ENCODE peak calls at places on chromosome 7, in ten cellular contexts. W is colonic mucosa; B is mesendoderm; U is SJSA1; A is heart left ventricle; D is astrocyte; C is aorta; X is cardiac muscle cell; V is CD4-positive, alpha-beta memory T cell; M is spleen. P is an unnamed sample. For H3K4me1, the result is how much of the 10 kb centered on the place peaks cover.

GRCh38 chr7:112448891-112449290 is 1.4 kb upstream of the IFRD1 start:
- DNase-seq in C (no peak), B (no peak), A (no peak), D (no peak), U (peak), X (no peak), V (no peak), W (peak), M (no peak), P (no peak)

GRCh38 chr7:41886906-41887311 is 184.0 kb upstream of the INHBA start:
- DNase-seq in C (peak), M (no peak), A (peak), B (peak), V (no peak), D (peak), U (peak), W (peak), X (no peak), P (no peak)

GRCh38 chr7:157517782-157518513 is 181.1 kb downstream of the DNAJB6 start:
- DNase-seq in B (no peak), X (no peak), V (no peak), D (no peak), M (peak), W (no peak), U (no peak), C (no peak), A (no peak), P (no peak)

GRCh38 chr7:132065193-132065972 is 509.0 kb upstream of the PODXL start:
- DNase-seq in D (peak), A (peak), U (peak), X (no peak), B (peak), C (peak), M (no peak), V (no peak), W (peak), P (no peak)

GRCh38 chr7:107922891-107923290 is 31.9 kb downstream of the DLD start:
- DNase-seq in C (no peak), V (no peak), B (no peak), M (no peak), W (no peak), U (no peak), D (no peak), A (no peak), X (no peak), P (no peak)

GRCh38 chr7:13457790-13458189 is 531.7 kb downstream of the ETV1 start:
- DNase-seq in A (no peak), B (no peak), W (no peak), U (no peak), V (no peak), C (no peak), X (no peak), M (no peak), D (no peak), P (no peak)

GRCh38 chr7:25860206-25860881 is 291.7 kb upstream of the NFE2L3 start:
- DNase-seq in X (no peak), U (no peak), C (no peak), W (no peak), V (no peak), A (no peak), M (no peak), D (no peak), B (peak), P (no peak)

GRCh38 chr7:158586499-158587191 is 978 bp downstream of the PTPRN2 start:
- DNase-seq in V (no peak), D (no peak), W (no peak), U (no peak), C (no peak), M (peak), X (no peak), B (no peak), A (no peak), P (no peak)

DNA sequence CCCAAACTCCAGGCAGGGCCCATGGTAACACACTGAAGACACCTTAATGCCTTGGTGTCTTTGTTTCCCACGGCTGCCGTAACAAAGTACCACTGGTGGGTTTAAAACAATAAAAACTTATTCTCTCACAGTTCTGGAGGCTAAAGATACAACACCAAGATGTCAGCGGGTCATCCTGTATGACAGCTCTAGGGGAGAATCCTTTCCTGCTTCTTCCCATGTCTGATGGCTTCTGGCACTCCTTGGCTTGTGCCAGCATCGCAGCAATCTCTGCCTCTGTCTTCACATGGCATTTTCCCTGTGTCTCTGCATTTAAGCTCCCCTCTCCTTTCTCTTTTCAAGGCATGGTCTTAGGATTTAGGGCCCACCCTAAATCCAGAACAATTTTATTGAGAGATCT is 33.1 kb downstream of the PRSS2 start:
- DNase-seq in D (no peak), M (no peak), B (no peak), C (no peak), X (no peak), V (no peak), A (no peak), W (no peak), U (no peak), P (no peak)
- H3K4me3 ChIP-seq in D (no peak), M (no peak), B (no peak), C (no peak), X (no peak), V (peak), A (no peak), W (no peak), U (no peak), P (peak)

GRCh38 chr7:24826662-24827020 is 69.4 kb upstream of the GSDME start:
- DNase-seq in A (no peak), V (peak), W (no peak), X (no peak), D (peak), U (no peak), M (no peak), C (no peak), B (no peak), P (no peak)
- H3K4me1 ChIP-seq in A (under half), V (half or more), W (under half), X (half or more), D (half or more), U (half or more), M (under half), C (under half), B (under half), P (under half)

GRCh38 chr7:101564778-101565211 is 64.3 kb downstream of the MYL10 start:
- DNase-seq in X (peak), V (no peak), B (peak), D (no peak), M (no peak), C (no peak), W (peak), A (no peak), U (no peak), P (no peak)

GRCh38 chr7:101563198-101563901 is 65.7 kb downstream of the MYL10 start:
- DNase-seq in X (no peak), U (no peak), W (no peak), M (no peak), V (no peak), B (no peak), D (no peak), A (no peak), C (no peak), P (no peak)

GRCh38 chr7:101563933-101564777 is 64.9 kb downstream of the MYL10 start:
- DNase-seq in C (no peak), V (no peak), U (no peak), M (no peak), D (no peak), X (no peak), W (no peak), A (no peak), B (peak), P (no peak)

GRCh38 chr7:101565601-101566209 is 63.4 kb downstream of the MYL10 start:
- DNase-seq in X (no peak), C (no peak), M (no peak), A (no peak), D (no peak), V (no peak), U (no peak), B (no peak), W (no peak), P (no peak)

GRCh38 chr7:101567231-101567630 is 61.9 kb downstream of the MYL10 start:
- DNase-seq in W (no peak), V (no peak), C (no peak), X (no peak), D (no peak), M (no peak), B (no peak), U (no peak), A (no peak), P (no peak)
- H3K4me3 ChIP-seq in W (no peak), V (no peak), C (no peak), X (no peak), D (no peak), M (no peak), B (no peak), U (no peak), A (no peak), P (no peak)

GRCh38 chr7:146235210-146235609 is 118.6 kb downstream of the CNTNAP2 start:
- DNase-seq in M (no peak), W (no peak), U (no peak), B (no peak), A (no peak), V (no peak), C (no peak), D (no peak), X (no peak), P (no peak)
- H3K4me1 ChIP-seq in M (under half), W (under half), U (under half), B (under half), A (under half), V (under half), C (under half), D (under half), X (under half), P (under half)

DNA sequence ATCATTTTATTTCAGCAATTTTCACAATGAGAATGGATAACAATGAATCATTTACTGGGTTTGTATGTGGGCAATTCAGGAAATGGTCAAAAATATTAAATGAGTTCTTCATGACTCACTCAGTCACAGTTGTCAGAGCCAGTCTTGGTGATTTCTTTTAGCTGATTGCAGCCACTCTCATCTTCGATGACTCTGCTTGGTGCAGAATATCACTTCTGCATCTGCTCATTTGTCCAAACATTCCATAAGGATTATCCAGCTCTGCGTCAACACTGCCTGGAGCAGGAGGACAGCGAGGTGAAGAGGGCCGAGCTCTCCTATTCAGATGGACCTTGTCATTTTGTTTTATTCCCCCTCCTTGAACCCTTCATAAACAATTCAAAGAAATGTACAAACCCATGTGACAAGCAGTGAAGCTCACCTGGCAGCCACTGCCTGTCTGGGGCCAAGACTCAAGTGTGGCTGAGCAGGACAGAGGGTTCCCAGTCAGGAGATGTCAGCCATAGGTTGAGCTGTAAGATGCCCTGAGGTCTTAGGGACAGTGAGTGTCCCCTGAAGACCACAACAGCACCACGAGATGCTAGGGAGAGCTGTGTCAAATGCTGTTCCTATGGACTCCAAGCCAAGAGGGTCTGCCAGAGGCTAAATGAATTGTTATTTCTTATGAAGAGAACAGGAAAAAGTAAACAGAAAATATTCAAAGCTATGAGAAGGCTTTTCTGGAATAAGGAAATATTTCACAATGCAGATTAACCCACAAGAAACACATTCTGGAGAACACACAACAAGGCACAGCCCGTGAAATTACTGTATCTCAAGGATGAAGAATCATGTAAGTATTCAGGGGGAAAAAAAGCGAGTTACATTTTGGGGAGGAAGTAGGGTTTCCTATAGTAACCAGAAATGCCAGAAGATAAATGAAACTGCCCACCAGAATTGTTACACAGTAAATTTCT is 33.1 kb upstream of the EGFR start:
- DNase-seq in M (no peak), B (no peak), V (no peak), W (no peak), A (no peak), U (peak), X (no peak), D (peak), C (no peak), P (no peak)
- H3K4me3 ChIP-seq in M (no peak), B (no peak), V (no peak), W (no peak), A (no peak), U (no peak), X (no peak), D (peak), C (no peak), P (no peak)

GRCh38 chr7:81776159-81776558 is 6.3 kb upstream of the HGF start:
- DNase-seq in X (no peak), M (no peak), W (no peak), U (peak), B (no peak), A (no peak), V (no peak), C (no peak), D (peak), P (no peak)
- H3K4me1 ChIP-seq in X (under half), M (under half), W (under half), U (under half), B (under half), A (under half), V (under half), C (under half), D (under half), P (under half)

DNA sequence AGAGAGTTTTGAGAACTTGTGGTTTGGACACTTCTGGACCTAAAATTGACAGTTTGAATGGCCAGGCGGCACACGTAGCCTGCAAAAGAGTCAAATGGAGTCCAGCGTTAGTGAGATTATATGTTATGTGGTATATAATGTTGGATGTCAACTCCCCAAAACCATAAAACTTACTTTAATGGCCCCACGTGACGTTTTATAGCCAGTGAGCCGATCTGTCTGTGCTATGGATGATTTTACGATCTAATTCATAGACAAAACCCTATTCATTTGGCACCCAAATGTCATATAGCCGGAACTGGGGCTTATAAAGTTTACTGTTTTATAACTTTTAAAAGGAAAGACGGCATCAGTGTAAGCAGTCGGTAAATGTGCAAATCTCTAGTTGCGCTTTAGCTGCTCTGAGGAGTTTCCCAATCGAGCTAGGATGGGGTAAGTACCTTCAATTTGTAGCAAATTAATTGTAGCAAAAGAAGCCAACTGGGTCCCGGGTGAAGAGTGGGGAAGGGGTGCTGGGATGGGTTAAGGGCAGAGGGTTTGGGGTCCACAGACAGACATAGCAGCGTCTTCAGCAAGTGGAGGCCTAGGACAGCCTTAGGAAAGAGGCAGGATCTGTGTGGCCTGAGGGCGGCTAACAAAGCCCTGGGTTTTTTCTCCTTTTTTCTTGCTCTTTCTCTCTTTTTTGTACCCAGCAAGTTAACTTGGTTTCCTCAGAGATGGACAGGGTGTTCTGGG is 3.2 kb downstream of the HOXA5 start:
- DNase-seq in M (no peak), D (no peak), B (no peak), U (no peak), A (no peak), W (peak), V (no peak), X (no peak), C (no peak), P (no peak)
- H3K4me3 ChIP-seq in M (no peak), D (no peak), B (no peak), U (no peak), A (no peak), W (peak), V (no peak), X (no peak), C (no peak), P (no peak)

DNA sequence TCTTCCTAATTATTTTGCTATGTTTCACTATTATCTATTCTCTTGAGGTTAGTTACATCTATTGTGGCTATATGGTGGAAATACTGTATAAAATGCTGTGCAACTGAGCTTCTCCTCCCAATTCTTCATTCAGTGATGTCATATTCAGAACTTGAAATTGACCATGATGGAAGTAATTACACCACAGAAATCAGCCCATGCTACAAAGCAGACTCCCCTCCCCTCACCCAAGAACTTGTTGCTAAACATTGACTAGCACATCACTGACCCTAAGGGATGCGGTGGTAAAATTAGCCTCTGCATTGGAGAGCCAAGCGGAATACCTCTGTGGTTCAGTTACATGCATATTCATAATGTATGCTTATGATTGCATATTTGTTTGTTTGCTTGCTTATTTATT is 8.8 kb downstream of the CALD1 start:
- DNase-seq in B (no peak), D (no peak), V (no peak), W (no peak), X (no peak), M (no peak), U (no peak), A (no peak), C (no peak), P (no peak)
- H3K4me1 ChIP-seq in B (under half), D (half or more), V (under half), W (under half), X (under half), M (under half), U (half or more), A (half or more), C (under half), P (under half)

GRCh38 chr7:12423355-12423994 is 19.8 kb upstream of the VWDE start:
- DNase-seq in A (no peak), V (no peak), D (peak), C (no peak), U (no peak), X (no peak), W (no peak), M (no peak), B (peak), P (no peak)
- H3K4me3 ChIP-seq in A (no peak), V (no peak), D (no peak), C (no peak), U (no peak), X (no peak), W (no peak), M (no peak), B (no peak), P (no peak)

DNA sequence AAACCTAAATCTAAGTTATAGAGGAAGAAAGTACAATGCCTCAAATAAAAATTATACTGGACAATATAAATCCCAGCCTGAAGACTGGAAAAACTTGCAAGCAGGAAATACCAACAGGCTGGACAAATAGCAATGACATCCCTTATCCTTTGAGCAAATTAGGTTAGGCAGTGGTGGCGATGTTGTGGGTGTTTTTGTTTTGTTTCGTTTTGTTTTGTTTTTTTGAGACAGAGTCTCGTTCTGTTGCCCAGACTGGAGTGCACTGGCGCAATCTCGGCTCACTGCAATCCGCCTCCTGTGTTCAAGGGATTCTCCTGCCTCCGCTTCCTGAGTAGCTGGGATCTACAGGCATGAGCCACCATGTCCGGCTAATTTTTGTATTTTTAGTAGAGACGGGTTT is 57.3 kb upstream of the TES start:
- DNase-seq in W (no peak), D (no peak), B (no peak), C (no peak), U (no peak), A (no peak), M (no peak), V (no peak), X (no peak), P (no peak)
- H3K4me1 ChIP-seq in W (under half), D (under half), B (under half), C (under half), U (under half), A (under half), M (under half), V (under half), X (under half), P (under half)

P was measured in naive thymus-derived CD4-positive, alpha-beta T cell.